ENCODE peak calls at places on chromosome 14, in seven cellular contexts. One of them, this sample, is unnamed.
A peak's percentile ranks its signal among the peaks of the same experiment; 100 is the strongest.

GRCh38 chr14:93006484-93007128 is 83.7 kb downstream of the CHGA start:
- DNase-seq in stomach: no peak
- DNase-seq in left ventricle myocardium inferior: no peak
- DNase-seq in right cardiac atrium: no peak
- DNase-seq in CD8-positive, alpha-beta memory T cell: no peak
- DNase-seq in mesenchymal stem cell: no peak
- DNase-seq in SK-N-SH: no peak
- DNase-seq in this sample: peak; percentile 25

GRCh38 chr14:51682411-51682810 is 30.7 kb downstream of the FRMD6 start:
- DNase-seq in SK-N-SH: no peak
- DNase-seq in CD8-positive, alpha-beta memory T cell: no peak
- DNase-seq in mesenchymal stem cell: peak; percentile 53
- DNase-seq in stomach: no peak
- DNase-seq in right cardiac atrium: no peak
- DNase-seq in left ventricle myocardium inferior: no peak
- DNase-seq in this sample: no peak

GRCh38 chr14:24435192-24435810 is 5.5 kb downstream of the KHNYN start:
- DNase-seq in SK-N-SH: no peak
- DNase-seq in mesenchymal stem cell: no peak
- DNase-seq in right cardiac atrium: no peak
- DNase-seq in stomach: no peak
- DNase-seq in left ventricle myocardium inferior: no peak
- DNase-seq in CD8-positive, alpha-beta memory T cell: no peak
- DNase-seq in this sample: no peak

GRCh38 chr14:64220466-64220865 is 73.7 kb downstream of the ESR2 start:
- DNase-seq in left ventricle myocardium inferior: peak; percentile 76
- DNase-seq in stomach: no peak
- DNase-seq in CD8-positive, alpha-beta memory T cell: no peak
- DNase-seq in mesenchymal stem cell: no peak
- DNase-seq in SK-N-SH: no peak
- DNase-seq in right cardiac atrium: peak; percentile 69
- DNase-seq in this sample: peak; percentile 90

GRCh38 chr14:73264080-73264895 is 27.0 kb downstream of the PAPLN start:
- DNase-seq in mesenchymal stem cell: no peak
- DNase-seq in CD8-positive, alpha-beta memory T cell: no peak
- DNase-seq in right cardiac atrium: no peak
- DNase-seq in left ventricle myocardium inferior: no peak
- DNase-seq in SK-N-SH: peak; percentile 40
- DNase-seq in stomach: no peak
- DNase-seq in this sample: no peak

GRCh38 chr14:25431211-25432076 is 381.5 kb upstream of the STXBP6 start:
- DNase-seq in left ventricle myocardium inferior: no peak
- DNase-seq in stomach: peak; percentile 32
- DNase-seq in right cardiac atrium: no peak
- DNase-seq in mesenchymal stem cell: no peak
- DNase-seq in SK-N-SH: peak; percentile 15
- DNase-seq in CD8-positive, alpha-beta memory T cell: no peak
- DNase-seq in this sample: peak; percentile 35

GRCh38 chr14:74980746-74981661 is 21.7 kb upstream of the EIF2B2 start:
- DNase-seq in CD8-positive, alpha-beta memory T cell: no peak
- DNase-seq in SK-N-SH: no peak
- DNase-seq in left ventricle myocardium inferior: no peak
- DNase-seq in right cardiac atrium: peak; percentile 57
- DNase-seq in mesenchymal stem cell: peak; percentile 35
- DNase-seq in stomach: no peak
- DNase-seq in this sample: no peak

GRCh38 chr14:21106191-21106505 is 5.3 kb downstream of the TMEM253 start:
- DNase-seq in right cardiac atrium: no peak
- DNase-seq in stomach: no peak
- DNase-seq in left ventricle myocardium inferior: no peak
- DNase-seq in mesenchymal stem cell: no peak
- DNase-seq in CD8-positive, alpha-beta memory T cell: no peak
- DNase-seq in SK-N-SH: no peak
- DNase-seq in this sample: no peak

GRCh38 chr14:70827366-70828151 is 18.2 kb upstream of the MAP3K9 start:
- DNase-seq in right cardiac atrium: no peak
- DNase-seq in CD8-positive, alpha-beta memory T cell: no peak
- DNase-seq in mesenchymal stem cell: no peak
- DNase-seq in left ventricle myocardium inferior: no peak
- DNase-seq in stomach: no peak
- DNase-seq in SK-N-SH: no peak
- DNase-seq in this sample: no peak

GRCh38 chr14:22483863-22484593 is 105.0 kb downstream of the DAD1 start:
- DNase-seq in mesenchymal stem cell: no peak
- DNase-seq in right cardiac atrium: no peak
- DNase-seq in stomach: no peak
- DNase-seq in left ventricle myocardium inferior: no peak
- DNase-seq in CD8-positive, alpha-beta memory T cell: no peak
- DNase-seq in SK-N-SH: no peak
- DNase-seq in this sample: no peak

GRCh38 chr14:94021416-94022157 is 4.6 kb upstream of the OTUB2 start:
- DNase-seq in mesenchymal stem cell: no peak
- DNase-seq in SK-N-SH: no peak
- DNase-seq in stomach: no peak
- DNase-seq in CD8-positive, alpha-beta memory T cell: no peak
- DNase-seq in left ventricle myocardium inferior: peak; percentile 3
- DNase-seq in right cardiac atrium: no peak
- DNase-seq in this sample: no peak

GRCh38 chr14:90511795-90512331 is 115.0 kb downstream of the CALM1 start:
- DNase-seq in SK-N-SH: no peak
- DNase-seq in stomach: no peak
- DNase-seq in right cardiac atrium: no peak
- DNase-seq in mesenchymal stem cell: no peak
- DNase-seq in CD8-positive, alpha-beta memory T cell: no peak
- DNase-seq in left ventricle myocardium inferior: no peak
- DNase-seq in this sample: no peak

GRCh38 chr14:44316647-44317432 is 190.2 kb downstream of the FSCB start:
- DNase-seq in CD8-positive, alpha-beta memory T cell: no peak
- DNase-seq in left ventricle myocardium inferior: no peak
- DNase-seq in right cardiac atrium: no peak
- DNase-seq in stomach: no peak
- DNase-seq in SK-N-SH: no peak
- DNase-seq in mesenchymal stem cell: peak; percentile 97
- DNase-seq in this sample: peak; percentile 51

GRCh38 chr14:95320076-95320895 is 578 bp upstream of the CLMN start:
- DNase-seq in right cardiac atrium: peak; percentile 31
- DNase-seq in left ventricle myocardium inferior: peak; percentile 34
- DNase-seq in stomach: no peak
- DNase-seq in mesenchymal stem cell: no peak
- DNase-seq in SK-N-SH: no peak
- DNase-seq in CD8-positive, alpha-beta memory T cell: no peak
- DNase-seq in this sample: no peak

GRCh38 chr14:36585100-36585499 is 2.7 kb upstream of the NKX2-8 start:
- DNase-seq in stomach: no peak
- DNase-seq in left ventricle myocardium inferior: no peak
- DNase-seq in right cardiac atrium: no peak
- DNase-seq in mesenchymal stem cell: no peak
- DNase-seq in CD8-positive, alpha-beta memory T cell: no peak
- DNase-seq in SK-N-SH: no peak
- DNase-seq in this sample: no peak

GRCh38 chr14:31716208-31716607 is 155.0 kb downstream of the NUBPL start:
- DNase-seq in CD8-positive, alpha-beta memory T cell: no peak
- DNase-seq in stomach: no peak
- DNase-seq in mesenchymal stem cell: no peak
- DNase-seq in right cardiac atrium: no peak
- DNase-seq in left ventricle myocardium inferior: no peak
- DNase-seq in SK-N-SH: no peak
- DNase-seq in this sample: no peak

GRCh38 chr14:94366146-94366887 is 22.1 kb downstream of the SERPINA1 start:
- DNase-seq in CD8-positive, alpha-beta memory T cell: no peak
- DNase-seq in SK-N-SH: no peak
- DNase-seq in left ventricle myocardium inferior: no peak
- DNase-seq in stomach: no peak
- DNase-seq in right cardiac atrium: no peak
- DNase-seq in mesenchymal stem cell: no peak
- DNase-seq in this sample: no peak

DNA sequence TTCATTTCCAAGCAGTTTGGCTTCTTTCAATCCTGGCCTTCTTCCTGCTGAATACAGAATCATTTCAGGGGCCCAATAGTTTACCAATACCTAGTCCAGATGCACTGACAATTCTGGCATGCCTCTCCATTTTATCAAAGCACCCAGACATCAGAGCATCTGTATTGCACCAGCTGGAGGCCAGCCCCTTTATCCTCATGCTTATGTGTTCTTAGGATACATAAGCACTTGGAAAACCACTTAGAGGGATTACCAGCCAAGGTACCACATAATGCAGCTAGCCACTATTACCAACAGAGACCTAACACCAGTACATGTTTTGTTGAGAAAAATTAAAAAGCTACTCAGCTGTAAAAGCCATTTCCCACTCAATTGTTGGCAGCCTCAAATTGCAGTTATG is 263.9 kb downstream of the DIO2 start:
- DNase-seq in left ventricle myocardium inferior: no peak
- DNase-seq in right cardiac atrium: no peak
- DNase-seq in SK-N-SH: no peak
- DNase-seq in stomach: no peak
- DNase-seq in CD8-positive, alpha-beta memory T cell: no peak
- DNase-seq in mesenchymal stem cell: no peak
- DNase-seq in this sample: no peak
- H3K9me3 ChIP-seq in left ventricle myocardium inferior: peaks cover 4% of the 10 kb centered on the region
- H3K9me3 ChIP-seq in right cardiac atrium: no peaks in the 10 kb centered on the region
- H3K9me3 ChIP-seq in SK-N-SH: no peaks in the 10 kb centered on the region
- H3K9me3 ChIP-seq in stomach: no peaks in the 10 kb centered on the region
- H3K9me3 ChIP-seq in CD8-positive, alpha-beta memory T cell: no peaks in the 10 kb centered on the region
- H3K9me3 ChIP-seq in mesenchymal stem cell: no peaks in the 10 kb centered on the region
- H3K9me3 ChIP-seq in this sample: no peaks in the 10 kb centered on the region

GRCh38 chr14:68944162-68944561 is 34.9 kb downstream of the ACTN1 start:
- DNase-seq in CD8-positive, alpha-beta memory T cell: no peak
- DNase-seq in stomach: no peak
- DNase-seq in right cardiac atrium: no peak
- DNase-seq in SK-N-SH: no peak
- DNase-seq in left ventricle myocardium inferior: no peak
- DNase-seq in mesenchymal stem cell: no peak
- DNase-seq in this sample: no peak
- H3K27me3 ChIP-seq in CD8-positive, alpha-beta memory T cell: no peaks in the 10 kb centered on the region
- H3K27me3 ChIP-seq in stomach: no peaks in the 10 kb centered on the region
- H3K27me3 ChIP-seq in right cardiac atrium: no peaks in the 10 kb centered on the region
- H3K27me3 ChIP-seq in SK-N-SH: no peaks in the 10 kb centered on the region
- H3K27me3 ChIP-seq in left ventricle myocardium inferior: no peaks in the 10 kb centered on the region
- H3K27me3 ChIP-seq in mesenchymal stem cell: no peaks in the 10 kb centered on the region
- H3K27me3 ChIP-seq in this sample: no peaks in the 10 kb centered on the region

GRCh38 chr14:43147480-43147879 is 1359.6 kb downstream of the FSCB start:
- DNase-seq in mesenchymal stem cell: no peak
- DNase-seq in stomach: no peak
- DNase-seq in CD8-positive, alpha-beta memory T cell: no peak
- DNase-seq in left ventricle myocardium inferior: no peak
- DNase-seq in right cardiac atrium: no peak
- DNase-seq in SK-N-SH: no peak
- DNase-seq in this sample: no peak
- H3K9me3 ChIP-seq in mesenchymal stem cell: no peaks in the 10 kb centered on the region
- H3K9me3 ChIP-seq in stomach: no peaks in the 10 kb centered on the region
- H3K9me3 ChIP-seq in CD8-positive, alpha-beta memory T cell: no peaks in the 10 kb centered on the region
- H3K9me3 ChIP-seq in left ventricle myocardium inferior: no peaks in the 10 kb centered on the region
- H3K9me3 ChIP-seq in right cardiac atrium: no peaks in the 10 kb centered on the region
- H3K9me3 ChIP-seq in SK-N-SH: no peaks in the 10 kb centered on the region
- H3K9me3 ChIP-seq in this sample: no peaks in the 10 kb centered on the region

GRCh38 chr14:30297856-30298255 is 261.1 kb upstream of the G2E3 start:
- DNase-seq in left ventricle myocardium inferior: no peak
- DNase-seq in mesenchymal stem cell: no peak
- DNase-seq in CD8-positive, alpha-beta memory T cell: no peak
- DNase-seq in SK-N-SH: no peak
- DNase-seq in right cardiac atrium: no peak
- DNase-seq in stomach: no peak
- DNase-seq in this sample: no peak

GRCh38 chr14:30299915-30300314 is 259.0 kb upstream of the G2E3 start:
- DNase-seq in mesenchymal stem cell: peak; percentile 20
- DNase-seq in stomach: no peak
- DNase-seq in right cardiac atrium: no peak
- DNase-seq in left ventricle myocardium inferior: no peak
- DNase-seq in SK-N-SH: no peak
- DNase-seq in CD8-positive, alpha-beta memory T cell: no peak
- DNase-seq in this sample: no peak

GRCh38 chr14:30298266-30298795 is 260.6 kb upstream of the G2E3 start:
- DNase-seq in mesenchymal stem cell: no peak
- DNase-seq in right cardiac atrium: no peak
- DNase-seq in CD8-positive, alpha-beta memory T cell: no peak
- DNase-seq in SK-N-SH: no peak
- DNase-seq in left ventricle myocardium inferior: no peak
- DNase-seq in stomach: no peak
- DNase-seq in this sample: no peak

DNA sequence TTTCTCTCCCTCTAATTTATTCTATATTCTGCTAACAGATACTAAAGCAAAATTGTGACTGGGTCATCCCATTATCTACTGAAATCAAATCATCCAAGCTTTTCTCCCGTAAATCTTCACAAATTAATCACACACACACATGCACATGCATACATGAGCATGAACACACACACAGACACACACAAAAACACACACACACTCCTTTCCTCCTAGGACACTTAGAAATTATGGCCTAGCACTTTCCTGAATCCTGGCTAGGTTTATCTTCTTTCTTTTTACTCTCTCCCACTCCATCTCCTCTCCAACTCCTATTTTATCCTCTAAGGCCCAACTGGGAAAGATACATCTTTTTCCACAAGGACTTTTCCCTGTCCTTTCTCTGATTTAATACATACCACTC is 255.6 kb upstream of the G2E3 start:
- DNase-seq in right cardiac atrium: no peak
- DNase-seq in CD8-positive, alpha-beta memory T cell: no peak
- DNase-seq in stomach: no peak
- DNase-seq in SK-N-SH: no peak
- DNase-seq in mesenchymal stem cell: no peak
- DNase-seq in left ventricle myocardium inferior: no peak
- DNase-seq in this sample: no peak
- H3K27me3 ChIP-seq in right cardiac atrium: no peaks in the 10 kb centered on the region
- H3K27me3 ChIP-seq in CD8-positive, alpha-beta memory T cell: no peaks in the 10 kb centered on the region
- H3K27me3 ChIP-seq in stomach: no peaks in the 10 kb centered on the region
- H3K27me3 ChIP-seq in SK-N-SH: peaks cover 6% of the 10 kb centered on the region
- H3K27me3 ChIP-seq in mesenchymal stem cell: no peaks in the 10 kb centered on the region
- H3K27me3 ChIP-seq in left ventricle myocardium inferior: no peaks in the 10 kb centered on the region
- H3K27me3 ChIP-seq in this sample: no peaks in the 10 kb centered on the region

GRCh38 chr14:104971447-104972240 is 6.5 kb downstream of the AHNAK2 start:
- DNase-seq in mesenchymal stem cell: no peak
- DNase-seq in left ventricle myocardium inferior: peak; percentile 8
- DNase-seq in CD8-positive, alpha-beta memory T cell: no peak
- DNase-seq in SK-N-SH: no peak
- DNase-seq in stomach: no peak
- DNase-seq in right cardiac atrium: no peak
- DNase-seq in this sample: no peak
- H3K9me3 ChIP-seq in mesenchymal stem cell: no peaks in the 10 kb centered on the region
- H3K9me3 ChIP-seq in left ventricle myocardium inferior: no peaks in the 10 kb centered on the region
- H3K9me3 ChIP-seq in CD8-positive, alpha-beta memory T cell: no peaks in the 10 kb centered on the region
- H3K9me3 ChIP-seq in SK-N-SH: no peaks in the 10 kb centered on the region
- H3K9me3 ChIP-seq in stomach: no peaks in the 10 kb centered on the region
- H3K9me3 ChIP-seq in right cardiac atrium: no peaks in the 10 kb centered on the region
- H3K9me3 ChIP-seq in this sample: no peaks in the 10 kb centered on the region

GRCh38 chr14:59619071-59619470 is 42.5 kb upstream of the CCDC175 start:
- DNase-seq in mesenchymal stem cell: no peak
- DNase-seq in left ventricle myocardium inferior: no peak
- DNase-seq in stomach: no peak
- DNase-seq in CD8-positive, alpha-beta memory T cell: no peak
- DNase-seq in right cardiac atrium: no peak
- DNase-seq in SK-N-SH: no peak
- DNase-seq in this sample: no peak
- H3K27me3 ChIP-seq in mesenchymal stem cell: no peaks in the 10 kb centered on the region
- H3K27me3 ChIP-seq in left ventricle myocardium inferior: no peaks in the 10 kb centered on the region
- H3K27me3 ChIP-seq in stomach: no peaks in the 10 kb centered on the region
- H3K27me3 ChIP-seq in CD8-positive, alpha-beta memory T cell: no peaks in the 10 kb centered on the region
- H3K27me3 ChIP-seq in right cardiac atrium: no peaks in the 10 kb centered on the region
- H3K27me3 ChIP-seq in SK-N-SH: no peaks in the 10 kb centered on the region
- H3K27me3 ChIP-seq in this sample: no peaks in the 10 kb centered on the region

This sample was measured in adrenal gland.